ENCODE peak calls at places on chromosomes 12 and 14, in four cellular contexts. D is K562, L is GM13977, R is islet precursor cell. W is an unnamed sample.

GRCh38 chr12:232731-233614 is 19.0 kb upstream of the SLC6A12 start:
- DNase-seq in D (no peak), L (no peak), R (peak), W (no peak)

GRCh38 chr14:26730929-26731618 is 133.2 kb upstream of the NOVA1 start:
- DNase-seq in D (peak), L (no peak), R (peak), W (peak)

GRCh38 chr12:112809684-112810083 is 18.1 kb downstream of the RPH3A start:
- DNase-seq in D (no peak), L (no peak), R (peak), W (no peak)

GRCh38 chr12:122865268-122866231 is 30.3 kb downstream of the HIP1R start:
- DNase-seq in D (peak), L (no peak), R (peak), W (no peak)

GRCh38 chr14:22900088-22900799 is 17.2 kb downstream of the REM2 start:
- DNase-seq in D (peak), L (peak), R (peak), W (peak)

GRCh38 chr14:41285193-41285748 is 321.4 kb upstream of the LRFN5 start:
- DNase-seq in D (peak), L (no peak), R (peak), W (peak)

GRCh38 chr12:79409562-79409961 is 281.2 kb downstream of the PAWR start:
- DNase-seq in D (no peak), L (no peak), R (no peak), W (no peak)

GRCh38 chr12:123050331-123050809 is 69.9 kb downstream of the ARL6IP4 start:
- DNase-seq in D (no peak), L (no peak), R (peak), W (no peak)

GRCh38 chr12:1747609-1748008 is 56.7 kb downstream of the ADIPOR2 start:
- DNase-seq in D (no peak), L (no peak), R (no peak), W (no peak)

GRCh38 chr14:33646692-33647260 is 304.1 kb downstream of the EGLN3 start:
- DNase-seq in D (no peak), L (no peak), R (no peak), W (no peak)

GRCh38 chr14:32414808-32415255 is 85.7 kb downstream of the AKAP6 start:
- DNase-seq in D (no peak), L (no peak), R (no peak), W (no peak)

GRCh38 chr14:39398382-39398781 is 33.9 kb downstream of the FBXO33 start:
- DNase-seq in D (no peak), L (no peak), R (no peak), W (no peak)

GRCh38 chr12:23197266-23197665 is 572.3 kb downstream of the ETNK1 start:
- DNase-seq in D (no peak), L (no peak), R (no peak), W (no peak)

GRCh38 chr12:65740506-65740872 is 83.8 kb upstream of the HMGA2 start:
- DNase-seq in D (no peak), L (no peak), R (no peak), W (no peak)

GRCh38 chr14:101372494-101372813 is 188.8 kb upstream of the DIO3 start:
- DNase-seq in D (no peak), L (no peak), R (no peak), W (no peak)

GRCh38 chr14:56888274-56888673 is 78.0 kb upstream of the OTX2 start:
- DNase-seq in D (no peak), L (no peak), R (no peak), W (no peak)

GRCh38 chr14:105841022-105842009 is 314.9 kb downstream of the TMEM121 start:
- DNase-seq in D (no peak), L (no peak), R (peak), W (no peak)

GRCh38 chr12:113221997-113222729 is 899 bp downstream of the TPCN1 start:
- DNase-seq in D (peak), L (no peak), R (no peak), W (no peak)

GRCh38 chr14:55802986-55803431 is 223.0 kb downstream of the KTN1 start:
- DNase-seq in D (peak), L (no peak), R (no peak), W (no peak)

GRCh38 chr12:78938341-78939084 is 73.9 kb downstream of the SYT1 start:
- DNase-seq in D (no peak), L (no peak), R (no peak), W (no peak)

GRCh38 chr14:81433378-81433777 is 33.3 kb upstream of the STON2 start:
- DNase-seq in D (no peak), L (no peak), R (no peak), W (no peak)

GRCh38 chr14:66240112-66240511 is 246.1 kb upstream of the CCDC196 start:
- DNase-seq in D (no peak), L (no peak), R (no peak), W (no peak)

W was measured in HEK293T.